ENCODE peak calls at places on chromosome 22, in five cellular contexts. L is brain microvascular endothelial cell, J is BJ, W is HL-60, Y is astrocyte. R is an unnamed sample.

GRCh38 chr22:17712441-17712840 is 61.8 kb downstream of the BID start:
- DNase-seq in J (no peak), Y (peak), W (no peak), L (no peak), R (no peak)

GRCh38 chr22:47210686-47211085 is 448.2 kb downstream of the TBC1D22A start:
- DNase-seq in J (no peak), L (no peak), Y (no peak), W (no peak), R (no peak)

GRCh38 chr22:17217179-17217578 is 2.1 kb downstream of the ADA2 start:
- DNase-seq in J (no peak), Y (no peak), L (no peak), W (no peak), R (peak)

GRCh38 chr22:17120711-17121234 is 387 bp downstream of the TMEM121B start:
- DNase-seq in W (no peak), Y (no peak), L (no peak), J (no peak), R (no peak)

GRCh38 chr22:37101311-37102063 is 8.0 kb downstream of the TMPRSS6 start:
- DNase-seq in L (no peak), Y (no peak), J (no peak), W (no peak), R (no peak)

GRCh38 chr22:29072193-29072978 is 449 bp upstream of the KREMEN1 start:
- DNase-seq in W (no peak), Y (no peak), J (no peak), L (peak), R (peak)

GRCh38 chr22:24159650-24160049 is 21.6 kb upstream of the SUSD2 start:
- DNase-seq in Y (no peak), W (no peak), L (no peak), J (no peak), R (no peak)

GRCh38 chr22:30751529-30751928 is 56.9 kb downstream of the OSBP2 start:
- DNase-seq in W (no peak), Y (no peak), J (no peak), L (no peak), R (no peak)

GRCh38 chr22:18997925-18998315 is 61.8 kb upstream of the PRODH start:
- DNase-seq in L (no peak), W (no peak), J (no peak), Y (no peak), R (no peak)

GRCh38 chr22:47129902-47130301 is 367.5 kb downstream of the TBC1D22A start:
- DNase-seq in J (no peak), W (no peak), Y (no peak), L (no peak), R (no peak)

GRCh38 chr22:34102633-34103032 is 182.4 kb upstream of the LARGE1 start:
- DNase-seq in L (no peak), W (no peak), J (no peak), Y (no peak), R (no peak)

GRCh38 chr22:29109853-29110252 is 37.0 kb downstream of the KREMEN1 start:
- DNase-seq in L (no peak), J (no peak), Y (no peak), W (no peak), R (no peak)

GRCh38 chr22:44550666-44551491 is 52.8 kb upstream of the RTL6 start:
- DNase-seq in W (peak), L (peak), Y (peak), J (peak), R (peak)

GRCh38 chr22:48307941-48308340 is 1519.7 kb downstream of the BRD1 start:
- DNase-seq in Y (no peak), W (no peak), J (no peak), L (no peak), R (no peak)

GRCh38 chr22:35893698-35894097 is 134.9 kb downstream of the RBFOX2 start:
- DNase-seq in J (no peak), L (no peak), W (no peak), Y (no peak), R (no peak)

GRCh38 chr22:23088199-23088604 is 17.9 kb downstream of the GNAZ start:
- DNase-seq in Y (no peak), W (no peak), L (no peak), J (no peak), R (no peak)

GRCh38 chr22:36350751-36351594 is 36.8 kb downstream of the MYH9 start:
- DNase-seq in J (no peak), W (no peak), Y (peak), L (no peak), R (no peak)

GRCh38 chr22:45867118-45867905 is 109.7 kb downstream of the WNT7B start:
- DNase-seq in L (no peak), J (no peak), W (no peak), Y (no peak), R (no peak)

GRCh38 chr22:35066768-35067167 is 810 bp downstream of the ISX start:
- DNase-seq in W (no peak), L (no peak), Y (no peak), J (no peak), R (no peak)

GRCh38 chr22:35697142-35697541 is 20.5 kb upstream of the APOL5 start:
- DNase-seq in W (no peak), J (no peak), Y (no peak), L (no peak), R (no peak)

GRCh38 chr22:29190915-29191314 is 14.8 kb upstream of the EMID1 start:
- DNase-seq in W (no peak), L (no peak), J (no peak), Y (no peak), R (no peak)

GRCh38 chr22:28179392-28179791 is 260.3 kb upstream of the PITPNB start:
- DNase-seq in J (no peak), W (no peak), L (no peak), Y (no peak), R (no peak)

GRCh38 chr22:25030636-25031035 is 78.1 kb downstream of the KIAA1671 start:
- DNase-seq in Y (peak), W (no peak), J (no peak), L (no peak), R (no peak)

GRCh38 chr22:24728790-24729637 is 45.5 kb downstream of the PIWIL3 start:
- DNase-seq in L (peak), W (no peak), J (no peak), Y (peak), R (no peak)

GRCh38 chr22:30275625-30276024 is 9.0 kb upstream of the OSM start:
- DNase-seq in W (no peak), J (no peak), Y (no peak), L (no peak), R (no peak)

GRCh38 chr22:45096256-45096907 is 67.3 kb upstream of the NUP50 start:
- DNase-seq in L (peak), J (no peak), Y (peak), W (no peak), R (peak)

GRCh38 chr22:44532466-44533025 is 34.5 kb upstream of the RTL6 start:
- DNase-seq in J (no peak), Y (no peak), L (no peak), W (no peak), R (no peak)

GRCh38 chr22:22182990-22183264 is 61.7 kb upstream of the VPREB1 start:
- DNase-seq in Y (no peak), L (no peak), W (no peak), J (no peak), R (no peak)

GRCh38 chr22:45529966-45530575 is 27.4 kb downstream of the FBLN1 start:
- DNase-seq in W (no peak), J (peak), Y (peak), L (no peak), R (no peak)

GRCh38 chr22:46827072-46827780 is 64.8 kb downstream of the TBC1D22A start:
- DNase-seq in J (no peak), L (no peak), W (no peak), Y (no peak), R (no peak)

GRCh38 chr22:50688448-50688847 is 15.8 kb downstream of the SHANK3 start:
- DNase-seq in W (no peak), L (no peak), J (no peak), Y (no peak), R (no peak)

GRCh38 chr22:33838644-33839043 is 81.6 kb downstream of the LARGE1 start:
- DNase-seq in J (no peak), L (no peak), Y (peak), W (no peak), R (no peak)

GRCh38 chr22:47396105-47396504 is 633.7 kb downstream of the TBC1D22A start:
- DNase-seq in L (no peak), W (no peak), Y (no peak), J (no peak), R (no peak)

GRCh38 chr22:48503035-48503625 is 1324.5 kb downstream of the BRD1 start:
- DNase-seq in W (no peak), Y (no peak), J (no peak), L (no peak), R (no peak)

GRCh38 chr22:25067851-25068421 is 115.4 kb downstream of the KIAA1671 start:
- DNase-seq in L (no peak), Y (no peak), J (no peak), W (no peak), R (no peak)

GRCh38 chr22:30605449-30606110 is 1.4 kb upstream of the TCN2 start:
- DNase-seq in L (peak), J (no peak), W (no peak), Y (peak), R (peak)

DNA sequence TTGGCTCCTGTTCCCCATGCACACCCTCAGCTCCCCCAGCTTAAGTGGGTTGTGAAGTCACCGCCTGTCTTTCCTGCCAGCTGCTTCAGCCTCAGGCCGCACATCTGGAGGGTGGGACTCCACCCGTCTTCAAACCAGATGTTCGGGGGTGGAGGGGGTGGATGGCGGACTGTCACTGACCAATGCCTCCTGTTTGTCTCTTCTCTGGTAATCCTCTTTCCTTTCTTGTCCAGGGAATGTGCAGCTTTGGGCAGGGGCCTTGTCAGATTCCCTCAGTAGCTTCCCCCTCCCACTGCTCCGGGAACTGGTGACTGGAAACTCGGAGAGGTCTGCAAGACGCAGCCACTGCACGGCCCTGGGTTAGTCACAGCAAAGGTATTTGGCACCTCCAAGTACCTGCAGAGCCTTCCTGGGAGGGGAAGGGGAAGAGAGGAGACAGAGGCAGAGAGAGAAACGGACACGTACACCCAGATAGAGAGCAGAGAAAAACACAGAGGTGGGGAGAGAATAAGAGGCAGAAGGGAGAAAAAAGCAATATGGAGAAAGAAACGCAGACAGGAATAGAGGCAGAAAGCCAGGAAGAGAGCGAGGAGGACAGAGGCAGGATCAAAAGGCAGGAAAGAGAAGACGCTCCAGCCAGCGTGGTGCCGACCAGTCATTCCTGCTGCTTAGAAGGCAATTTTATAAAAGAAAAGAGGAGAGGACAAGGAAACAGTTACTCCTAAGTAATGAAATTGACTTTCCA is 56.1 kb upstream of the TIMP3 start:
- DNase-seq in Y (peak), L (no peak), W (no peak), J (no peak), R (no peak)
- H3K4me3 ChIP-seq in Y (no peak), L (no peak), W (no peak), J (no peak), R (no peak)

DNA sequence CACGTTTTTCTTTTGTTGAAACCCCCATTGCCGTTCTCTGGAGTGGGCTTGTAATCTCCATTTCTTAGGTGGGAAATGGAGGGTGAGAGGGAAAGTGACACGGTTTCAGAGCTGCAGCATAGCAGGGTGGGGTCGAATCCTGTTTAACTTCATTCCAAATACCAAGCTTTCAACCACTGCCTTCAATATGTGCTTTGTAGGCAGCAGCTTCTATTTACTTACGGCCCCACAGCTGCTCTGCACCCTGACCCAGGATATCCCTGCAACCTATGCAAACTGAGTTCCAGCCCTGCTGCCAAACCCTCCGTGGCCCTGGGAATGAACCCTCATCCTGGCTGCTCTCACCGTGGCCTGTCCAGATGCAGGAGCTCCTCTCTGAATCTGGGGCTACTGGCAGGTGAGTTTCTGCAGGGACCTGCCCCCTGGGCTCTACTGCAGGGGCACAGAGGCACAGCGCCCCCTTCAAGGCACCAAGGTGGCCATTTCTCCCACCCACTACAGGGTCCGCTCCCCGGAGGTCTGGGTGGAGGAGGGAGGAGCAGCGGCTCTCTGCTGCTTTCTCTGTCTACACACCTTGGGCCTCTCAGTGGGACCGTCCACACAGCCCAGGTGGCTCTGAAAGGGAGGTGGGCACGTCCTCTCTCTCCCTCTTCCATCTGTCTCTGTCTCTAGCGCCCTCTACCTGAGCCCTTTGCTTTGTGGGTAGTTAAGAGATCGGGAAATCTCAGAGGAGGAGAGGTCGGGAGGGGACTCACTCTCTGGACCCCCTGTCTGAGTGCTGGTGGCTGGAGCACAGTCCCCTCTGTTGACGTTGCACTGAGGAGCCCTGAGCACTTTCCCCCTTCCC is 279.1 kb downstream of the BRD1 start:
- DNase-seq in J (no peak), Y (no peak), W (no peak), L (no peak), R (no peak)
- TF ChIP-seq CTCF in J (no peak), Y (no peak), W (no peak), L (no peak), R (no peak)

DNA sequence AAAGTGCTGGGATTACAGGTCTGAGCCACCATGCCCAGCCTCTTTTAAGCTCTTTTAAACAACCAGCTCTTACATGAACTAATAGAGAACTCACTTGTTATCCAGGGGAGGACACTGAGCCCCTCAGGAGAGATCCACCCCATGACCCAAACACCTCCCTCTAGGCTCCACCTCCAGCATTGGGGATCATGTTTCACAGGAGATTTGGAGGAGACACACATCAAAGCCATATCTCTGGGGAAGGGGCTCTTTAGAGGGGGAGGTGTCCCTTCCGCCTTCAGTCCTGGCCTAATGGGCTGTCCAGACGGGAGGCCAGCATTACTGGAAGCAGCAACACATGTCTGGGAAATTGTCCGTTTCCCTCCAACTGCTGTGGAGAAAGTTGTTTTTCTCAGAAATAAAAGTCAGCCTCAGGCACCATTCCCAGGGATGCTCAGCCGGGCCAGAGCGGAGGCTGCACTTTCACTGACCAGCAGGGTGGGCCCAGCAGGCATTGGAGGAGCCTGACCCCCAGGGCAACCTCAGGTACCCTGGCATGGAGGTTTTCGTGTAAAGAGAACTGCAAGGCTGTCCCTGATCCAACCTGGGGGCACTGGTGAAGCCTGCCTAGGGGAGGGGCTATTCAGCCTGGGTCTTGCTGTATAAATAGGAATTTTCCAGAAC is 9.5 kb downstream of the CACNA1I start:
- DNase-seq in J (no peak), Y (no peak), W (no peak), L (no peak), R (no peak)
- H3K4me3 ChIP-seq in J (no peak), Y (no peak), W (no peak), L (no peak), R (no peak)

GRCh38 chr22:38235240-38235850 is 33.6 kb downstream of the MAFF start:
- DNase-seq in W (no peak), J (no peak), L (no peak), Y (no peak), R (no peak)

GRCh38 chr22:38240734-38241252 is 32.0 kb downstream of the TMEM184B start:
- DNase-seq in Y (peak), J (peak), L (peak), W (no peak), R (no peak)

GRCh38 chr22:38238519-38239051 is 34.2 kb downstream of the TMEM184B start:
- DNase-seq in Y (no peak), W (no peak), L (no peak), J (peak), R (no peak)

GRCh38 chr22:38236786-38237185 is 35.0 kb downstream of the MAFF start:
- DNase-seq in J (no peak), Y (no peak), L (no peak), W (no peak), R (no peak)

DNA sequence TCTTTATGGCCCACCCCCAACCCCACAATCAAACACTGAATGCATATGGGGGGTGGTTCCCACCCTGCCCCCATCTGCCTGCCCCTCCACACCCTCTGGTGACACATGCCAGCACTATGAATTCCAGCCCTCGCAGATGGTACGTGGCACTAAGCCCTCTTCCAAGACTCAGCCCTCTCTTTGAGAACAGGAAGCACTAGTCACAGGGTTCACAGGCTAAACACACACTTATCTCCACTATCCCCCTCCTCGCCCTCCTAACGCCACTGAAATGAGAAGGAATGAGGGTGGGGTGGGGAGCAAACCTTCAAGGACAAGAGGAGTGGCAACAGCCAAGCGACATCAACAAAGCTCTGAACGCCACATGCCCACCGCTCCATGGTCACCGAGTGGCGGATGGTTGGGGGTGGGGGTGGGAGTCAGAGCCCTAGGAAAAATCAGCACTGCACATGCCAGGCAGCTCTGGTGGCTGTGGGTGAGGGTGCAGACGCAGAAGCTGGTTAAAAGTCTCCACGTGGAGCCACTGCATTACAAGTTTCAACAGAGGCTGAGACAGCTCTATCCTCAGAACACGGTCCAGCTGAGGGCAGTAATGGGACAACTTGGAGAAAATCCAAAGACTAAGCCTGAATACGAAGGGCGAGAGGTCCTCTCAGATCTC is 33.6 kb downstream of the TMEM184B start:
- DNase-seq in W (no peak), Y (peak), J (peak), L (peak), R (no peak)
- TF ChIP-seq CTCF in W (no peak), Y (no peak), J (peak), L (peak), R (no peak)

GRCh38 chr22:26632422-26633155 is 10.8 kb downstream of the CRYBA4 start:
- DNase-seq in W (no peak), Y (no peak), L (no peak), J (no peak), R (no peak)

GRCh38 chr22:26634189-26634588 is 12.4 kb downstream of the CRYBA4 start:
- DNase-seq in W (no peak), L (no peak), Y (no peak), J (no peak), R (no peak)

GRCh38 chr22:26629988-26630761 is 8.4 kb downstream of the CRYBA4 start:
- DNase-seq in J (no peak), Y (no peak), W (no peak), L (no peak), R (no peak)

GRCh38 chr22:26635117-26635516 is 13.4 kb downstream of the CRYBA4 start:
- DNase-seq in W (no peak), J (no peak), Y (no peak), L (no peak), R (no peak)

GRCh38 chr22:26631282-26631681 is 9.5 kb downstream of the CRYBA4 start:
- DNase-seq in J (no peak), L (no peak), W (no peak), Y (no peak), R (no peak)
- H3K4me3 ChIP-seq in J (no peak), L (no peak), W (no peak), Y (no peak), R (no peak)

DNA sequence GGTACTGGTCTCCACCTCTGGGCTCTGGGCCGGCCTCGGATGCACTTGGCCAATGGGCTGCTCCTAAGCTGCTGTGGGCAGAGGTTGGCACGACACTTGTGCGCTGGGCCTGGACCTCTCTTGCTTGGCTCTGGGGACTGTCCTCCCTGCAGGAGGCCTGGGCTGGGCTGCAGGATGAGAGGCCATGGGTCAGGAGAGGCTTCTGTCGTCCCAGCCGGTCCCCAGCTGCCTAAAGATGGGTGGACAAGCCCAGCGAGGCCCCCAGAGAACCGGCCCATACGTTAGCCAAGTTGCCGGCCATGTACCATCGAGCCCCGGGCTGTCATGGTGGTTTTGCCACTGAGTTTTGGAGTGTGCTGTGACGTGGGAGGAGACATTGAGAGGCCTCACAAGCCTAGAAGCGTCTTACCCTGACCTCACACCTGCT is 1.6 kb upstream of the CCDC188 start:
- DNase-seq in W (no peak), L (no peak), Y (no peak), J (no peak), R (no peak)
- TF ChIP-seq CTCF in W (no peak), L (no peak), Y (no peak), J (no peak), R (no peak)